ENCODE peak calls at places on chromosomes 16 and 17, in six cellular contexts. I, G, O, D, B and M are unnamed samples.

GRCh38 chr17:68431661-68432071 is 25.6 kb downstream of the WIPI1 start:
- DNase-seq in I (no peak), G (peak; percentile 22), O (no peak), D (peak; percentile 47), B (no peak), M (peak; percentile 85)

GRCh38 chr16:58123896-58124600 is 5.1 kb downstream of the CFAP20 start:
- DNase-seq in I (no peak), G (no peak), O (no peak), D (no peak), B (no peak), M (no peak)

GRCh38 chr16:56245197-56245596 is 53.9 kb downstream of the GNAO1 start:
- DNase-seq in I (no peak), G (no peak), O (no peak), D (peak; percentile 43), B (no peak), M (no peak)

GRCh38 chr16:24838554-24839266 is 7.1 kb upstream of the SLC5A11 start:
- DNase-seq in I (no peak), G (no peak), O (peak; percentile 84), D (peak; percentile 77), B (peak; percentile 38), M (no peak)

GRCh38 chr17:57832711-57833596 is 16.9 kb downstream of the MRPS23 start:
- DNase-seq in I (peak; percentile 53), G (peak; percentile 66), O (peak; percentile 67), D (peak; percentile 79), B (peak; percentile 73), M (peak; percentile 82)

GRCh38 chr17:46057366-46057765 is 58.3 kb downstream of the STH start:
- DNase-seq in I (no peak), G (no peak), O (no peak), D (no peak), B (peak; percentile 24), M (no peak)

GRCh38 chr16:29745853-29746345 is at the start of gene C16orf54:
- DNase-seq in I (no peak), G (no peak), O (peak; percentile 12), D (no peak), B (peak; percentile 72), M (no peak)

GRCh38 chr17:55237268-55237667 is 27.5 kb upstream of the HLF start:
- DNase-seq in I (no peak), G (no peak), O (no peak), D (no peak), B (no peak), M (no peak)

GRCh38 chr17:1108810-1109605 is 70.8 kb downstream of the ABR start:
- DNase-seq in I (no peak), G (peak; percentile 67), O (no peak), D (peak; percentile 84), B (peak; percentile 45), M (peak; percentile 77)

GRCh38 chr17:58081641-58082340 is 1.4 kb upstream of the DYNLL2 start:
- DNase-seq in I (no peak), G (no peak), O (no peak), D (peak; percentile 3), B (no peak), M (no peak)

GRCh38 chr17:36740157-36740556 is 138.8 kb downstream of the MRM1 start:
- DNase-seq in I (no peak), G (no peak), O (no peak), D (no peak), B (no peak), M (no peak)

GRCh38 chr16:55488306-55488705 is 9.3 kb downstream of the MMP2 start:
- DNase-seq in I (no peak), G (no peak), O (no peak), D (no peak), B (no peak), M (no peak)

GRCh38 chr16:68070249-68070725 is 14.9 kb upstream of the NFATC3 start:
- DNase-seq in I (no peak), G (no peak), O (no peak), D (no peak), B (no peak), M (no peak)

GRCh38 chr17:2195729-2196128 is 107.9 kb downstream of the SMG6 start:
- DNase-seq in I (no peak), G (no peak), O (no peak), D (no peak), B (no peak), M (no peak)

GRCh38 chr17:42843358-42843934 is 934 bp upstream of the AOC2 start:
- DNase-seq in I (no peak), G (peak; percentile 48), O (peak; percentile 58), D (peak; percentile 84), B (peak; percentile 64), M (peak; percentile 85)

GRCh38 chr16:66065869-66066403 is 300.6 kb upstream of the CDH5 start:
- DNase-seq in I (no peak), G (no peak), O (no peak), D (no peak), B (no peak), M (no peak)

GRCh38 chr16:27745348-27745747 is 195.4 kb downstream of the KATNIP start:
- DNase-seq in I (no peak), G (no peak), O (no peak), D (no peak), B (no peak), M (no peak)

GRCh38 chr17:48047113-48047740 is 932 bp upstream of the NFE2L1 start:
- DNase-seq in I (no peak), G (no peak), O (no peak), D (no peak), B (no peak), M (no peak)

GRCh38 chr17:75896360-75897075 is at the start of gene TRIM65:
- DNase-seq in I (no peak), G (peak; percentile 65), O (peak; percentile 85), D (peak; percentile 94), B (peak; percentile 87), M (peak; percentile 99)

GRCh38 chr16:1059310-1059709 is 13.2 kb upstream of the SSTR5 start:
- DNase-seq in I (no peak), G (no peak), O (no peak), D (no peak), B (no peak), M (no peak)

GRCh38 chr17:550041-550398 is 164.6 kb downstream of the VPS53 start:
- DNase-seq in I (no peak), G (no peak), O (no peak), D (peak; percentile 23), B (no peak), M (no peak)

GRCh38 chr17:78722101-78722761 is 59.8 kb downstream of the CYTH1 start:
- DNase-seq in I (no peak), G (no peak), O (peak; percentile 64), D (peak; percentile 27), B (no peak), M (peak; percentile 82)

GRCh38 chr17:31579265-31579664 is 187.8 kb downstream of the RAB11FIP4 start:
- DNase-seq in I (no peak), G (no peak), O (no peak), D (no peak), B (no peak), M (peak; percentile 28)

GRCh38 chr17:65743313-65743665 is 181.8 kb upstream of the AXIN2 start:
- DNase-seq in I (no peak), G (no peak), O (no peak), D (no peak), B (no peak), M (no peak)

GRCh38 chr16:63880948-63881347 is 1240.9 kb downstream of the CDH11 start:
- DNase-seq in I (no peak), G (no peak), O (no peak), D (no peak), B (no peak), M (no peak)

GRCh38 chr16:53743149-53743566 is 39.2 kb downstream of the FTO start:
- DNase-seq in I (no peak), G (peak; percentile 8), O (no peak), D (peak; percentile 11), B (peak; percentile 7), M (peak; percentile 38)

GRCh38 chr17:55852734-55853133 is 101.9 kb downstream of the PCTP start:
- DNase-seq in I (no peak), G (no peak), O (no peak), D (no peak), B (no peak), M (no peak)

GRCh38 chr17:52138350-52138749 is 20.2 kb downstream of the CA10 start:
- DNase-seq in I (no peak), G (no peak), O (no peak), D (no peak), B (no peak), M (no peak)

GRCh38 chr16:4290236-4290830 is 17.5 kb upstream of the TFAP4 start:
- DNase-seq in I (no peak), G (no peak), O (no peak), D (peak; percentile 35), B (no peak), M (no peak)

GRCh38 chr17:48998557-48999440 is 1.6 kb downstream of the IGF2BP1 start:
- DNase-seq in I (no peak), G (peak; percentile 53), O (no peak), D (no peak), B (no peak), M (peak; percentile 54)

GRCh38 chr16:15775209-15775608 is 81.6 kb downstream of the MYH11 start:
- DNase-seq in I (no peak), G (no peak), O (no peak), D (no peak), B (no peak), M (no peak)